ENCODE peak calls at places on chromosome 21, in six cellular contexts. T is T follicular helper cell; G is gastrocnemius medialis; V is GM12865; J is central memory CD8-positive, alpha-beta T cell; I is globus pallidus. F is an unnamed sample.
A peak's percentile ranks its signal among the peaks of the same experiment; 100 is the strongest.

GRCh38 chr21:26389971-26390641 is 183.0 kb downstream of the CYYR1 start:
- DNase-seq in T (no peak), V (peak; percentile 71), I (no peak), J (no peak), G (no peak), F (no peak)

GRCh38 chr21:25421327-25422028 is 185.8 kb downstream of the MRPL39 start:
- DNase-seq in G (no peak), T (peak; percentile 27), I (no peak), J (no peak), V (peak; percentile 95), F (peak; percentile 19)

GRCh38 chr21:17451364-17451869 is 61.4 kb upstream of the CXADR start:
- DNase-seq in J (no peak), I (no peak), T (no peak), V (no peak), G (no peak), F (no peak)

GRCh38 chr21:33848252-33848953 is 67.2 kb downstream of the ATP5PO start:
- DNase-seq in J (no peak), I (no peak), T (no peak), G (no peak), V (no peak), F (no peak)

GRCh38 chr21:44527156-44527982 is 12.6 kb downstream of the KRTAP10-1 start:
- DNase-seq in I (no peak), T (no peak), G (no peak), V (no peak), J (no peak), F (no peak)

GRCh38 chr21:46409641-46410406 is 48.9 kb upstream of the DIP2A start:
- DNase-seq in I (no peak), V (no peak), T (no peak), G (no peak), J (no peak), F (no peak)

GRCh38 chr21:27555996-27556395 is 589.1 kb upstream of the ADAMTS5 start:
- DNase-seq in V (no peak), I (no peak), J (no peak), G (no peak), T (no peak), F (no peak)

GRCh38 chr21:46667735-46668380 is 32.4 kb downstream of the PRMT2 start:
- DNase-seq in I (no peak), G (no peak), V (peak; percentile 38), J (no peak), T (no peak), F (peak; percentile 67)

GRCh38 chr21:46055863-46056281 is 42.0 kb upstream of the COL6A2 start:
- DNase-seq in I (no peak), J (no peak), T (no peak), G (no peak), V (no peak), F (no peak)

GRCh38 chr21:45391743-45392079 is 13.3 kb upstream of the COL18A1 start:
- DNase-seq in V (no peak), I (no peak), G (no peak), T (no peak), J (no peak), F (no peak)

GRCh38 chr21:32772281-32773047 is 909 bp upstream of the PAXBP1 start:
- DNase-seq in I (no peak), V (peak; percentile 63), G (no peak), T (peak; percentile 23), J (no peak), F (peak; percentile 44)

GRCh38 chr21:45010096-45010495 is 64.3 kb upstream of the ADARB1 start:
- DNase-seq in G (no peak), V (no peak), T (no peak), I (no peak), J (no peak), F (no peak)

GRCh38 chr21:33133912-33134311 is 64.0 kb downstream of the OLIG1 start:
- DNase-seq in G (no peak), V (no peak), T (no peak), J (no peak), I (no peak), F (no peak)

GRCh38 chr21:42381347-42381984 is 14.4 kb downstream of the TMPRSS3 start:
- DNase-seq in G (no peak), I (no peak), J (no peak), V (peak; percentile 66), T (peak; percentile 30), F (peak; percentile 56)

GRCh38 chr21:41611966-41612606 is 104.1 kb upstream of the TMPRSS2 start:
- DNase-seq in G (no peak), T (no peak), J (no peak), V (peak; percentile 32), I (no peak), F (peak; percentile 59)

GRCh38 chr21:41507521-41508414 is at the start of gene TMPRSS2:
- DNase-seq in I (no peak), V (no peak), G (no peak), T (no peak), J (no peak), F (no peak)

GRCh38 chr21:36747815-36748381 is 49.0 kb downstream of the SIM2 start:
- DNase-seq in G (no peak), I (peak; percentile 51), T (no peak), J (no peak), V (no peak), F (peak; percentile 51)

GRCh38 chr21:31351438-31351837 is 7.4 kb upstream of the TIAM1 start:
- DNase-seq in V (no peak), J (no peak), I (no peak), T (no peak), G (no peak), F (no peak)

GRCh38 chr21:38820471-38821239 is 14.9 kb downstream of the ETS2 start:
- DNase-seq in J (no peak), V (no peak), I (no peak), T (no peak), G (peak; percentile 76), F (no peak)

GRCh38 chr21:25298512-25299491 is 308.5 kb downstream of the MRPL39 start:
- DNase-seq in I (no peak), J (no peak), G (no peak), V (peak; percentile 86), T (no peak), F (no peak)

GRCh38 chr21:34276711-34277425 is 86.9 kb upstream of the KCNE2 start:
- DNase-seq in V (peak; percentile 80), I (no peak), T (no peak), J (no peak), G (no peak), F (no peak)

F was measured in NCI-H1105 treated with DMSO at 0.1 percent for 48 hours.